ENCODE peak calls at places on chromosomes 16 and 17, in four cellular contexts. One of them, this sample, is unnamed.

GRCh38 chr16:7400117-7400890 is 67.7 kb downstream of the RBFOX1 start:
- DNase-seq in H1: no peak
- DNase-seq in HepG2: no peak
- DNase-seq in GM12878: no peak
- DNase-seq in this sample: no peak

GRCh38 chr17:6610011-6610410 is 30.5 kb downstream of the KIAA0753 start:
- DNase-seq in GM12878: no peak
- DNase-seq in H1: no peak
- DNase-seq in HepG2: no peak
- DNase-seq in this sample: no peak

GRCh38 chr16:85328665-85329058 is 216.4 kb upstream of the CIBAR2 start:
- DNase-seq in GM12878: no peak
- DNase-seq in H1: no peak
- DNase-seq in HepG2: no peak
- DNase-seq in this sample: no peak

GRCh38 chr16:66927012-66927436 is 1.7 kb upstream of the RRAD start:
- DNase-seq in H1: no peak
- DNase-seq in GM12878: no peak
- DNase-seq in HepG2: peak
- DNase-seq in this sample: peak

GRCh38 chr16:83771306-83771942 is 36.4 kb upstream of the HSBP1 start:
- DNase-seq in HepG2: no peak
- DNase-seq in GM12878: no peak
- DNase-seq in H1: no peak
- DNase-seq in this sample: no peak

GRCh38 chr17:41304091-41304490 is 1.4 kb upstream of the KRTAP29-1 start:
- DNase-seq in H1: no peak
- DNase-seq in HepG2: no peak
- DNase-seq in GM12878: no peak
- DNase-seq in this sample: no peak

GRCh38 chr16:9159839-9160550 is 68.6 kb downstream of the HAPSTR1 start:
- DNase-seq in H1: peak
- DNase-seq in GM12878: peak
- DNase-seq in HepG2: peak
- DNase-seq in this sample: peak

GRCh38 chr17:51231999-51232398 is 27.9 kb downstream of the MBTD1 start:
- DNase-seq in H1: no peak
- DNase-seq in HepG2: no peak
- DNase-seq in GM12878: no peak
- DNase-seq in this sample: no peak

GRCh38 chr16:50960517-50961202 is 190.4 kb downstream of the SALL1 start:
- DNase-seq in H1: no peak
- DNase-seq in GM12878: no peak
- DNase-seq in HepG2: no peak
- DNase-seq in this sample: no peak

GRCh38 chr17:36921131-36921851 is 16.0 kb upstream of the LHX1 start:
- DNase-seq in H1: no peak
- DNase-seq in HepG2: peak
- DNase-seq in GM12878: no peak
- DNase-seq in this sample: peak

GRCh38 chr17:60528828-60529227 is 2.8 kb upstream of the APPBP2 start:
- DNase-seq in H1: no peak
- DNase-seq in GM12878: no peak
- DNase-seq in HepG2: no peak
- DNase-seq in this sample: no peak

GRCh38 chr16:67847064-67847861 is at the start of gene CENPT:
- DNase-seq in GM12878: no peak
- DNase-seq in HepG2: peak
- DNase-seq in H1: no peak
- DNase-seq in this sample: peak

GRCh38 chr17:7886227-7887037 is 2.2 kb upstream of the CHD3 start:
- DNase-seq in H1: no peak
- DNase-seq in HepG2: no peak
- DNase-seq in GM12878: no peak
- DNase-seq in this sample: peak

GRCh38 chr17:41647038-41647813 is 22.9 kb upstream of the KRT17 start:
- DNase-seq in GM12878: no peak
- DNase-seq in HepG2: no peak
- DNase-seq in H1: no peak
- DNase-seq in this sample: peak

GRCh38 chr17:57104461-57105175 is 19.6 kb downstream of the AKAP1 start:
- DNase-seq in H1: no peak
- DNase-seq in GM12878: no peak
- DNase-seq in HepG2: no peak
- DNase-seq in this sample: no peak

GRCh38 chr17:29091591-29092291 is 48.8 kb downstream of the PIPOX start:
- DNase-seq in GM12878: no peak
- DNase-seq in H1: no peak
- DNase-seq in HepG2: no peak
- DNase-seq in this sample: no peak

GRCh38 chr17:10845388-10845751 is 7.5 kb upstream of the PIRT start:
- DNase-seq in HepG2: no peak
- DNase-seq in GM12878: no peak
- DNase-seq in H1: no peak
- DNase-seq in this sample: no peak

GRCh38 chr17:2077040-2077439 is 22.1 kb downstream of the HIC1 start:
- DNase-seq in GM12878: no peak
- DNase-seq in HepG2: no peak
- DNase-seq in H1: no peak
- DNase-seq in this sample: no peak

GRCh38 chr17:66605561-66605960 is 229.4 kb upstream of the CACNG5 start:
- DNase-seq in H1: no peak
- DNase-seq in HepG2: no peak
- DNase-seq in GM12878: no peak
- DNase-seq in this sample: no peak

GRCh38 chr17:73620414-73620813 is 23.8 kb downstream of the SDK2 start:
- DNase-seq in HepG2: no peak
- DNase-seq in GM12878: no peak
- DNase-seq in H1: no peak
- DNase-seq in this sample: no peak

GRCh38 chr17:18028684-18029540 is 10.1 kb downstream of the ATPAF2 start:
- DNase-seq in HepG2: no peak
- DNase-seq in H1: no peak
- DNase-seq in GM12878: no peak
- DNase-seq in this sample: no peak

GRCh38 chr17:83143817-83144231 is 64.4 kb downstream of the METRNL start:
- DNase-seq in GM12878: no peak
- DNase-seq in H1: no peak
- DNase-seq in HepG2: no peak
- DNase-seq in this sample: no peak

GRCh38 chr17:35733366-35733765 is 1.9 kb downstream of the RASL10B start:
- DNase-seq in HepG2: no peak
- DNase-seq in GM12878: no peak
- DNase-seq in H1: no peak
- DNase-seq in this sample: no peak

GRCh38 chr17:773467-774319 is 8.4 kb downstream of the GLOD4 start:
- DNase-seq in GM12878: peak
- DNase-seq in H1: no peak
- DNase-seq in HepG2: no peak
- DNase-seq in this sample: no peak
- TF ChIP-seq CHD2 in GM12878: no peak
- TF ChIP-seq CHD2 in H1: no peak
- TF ChIP-seq CHD2 in HepG2: no peak
- TF ChIP-seq CHD2 in this sample: no peak

GRCh38 chr17:4449736-4450135 is 16.0 kb downstream of the SPNS3 start:
- DNase-seq in GM12878: no peak
- DNase-seq in HepG2: no peak
- DNase-seq in H1: no peak
- DNase-seq in this sample: no peak
- H3K27ac ChIP-seq in GM12878: no peak
- H3K27ac ChIP-seq in HepG2: no peak
- H3K27ac ChIP-seq in H1: no peak
- H3K27ac ChIP-seq in this sample: no peak

GRCh38 chr16:30698139-30698815 is 694 bp upstream of the SRCAP start:
- DNase-seq in H1: peak
- DNase-seq in HepG2: peak
- DNase-seq in GM12878: peak
- DNase-seq in this sample: peak

GRCh38 chr16:30699615-30700099 is 686 bp downstream of the SRCAP start:
- DNase-seq in HepG2: no peak
- DNase-seq in GM12878: no peak
- DNase-seq in H1: no peak
- DNase-seq in this sample: no peak

GRCh38 chr16:30700491-30700890 is 1.5 kb downstream of the SRCAP start:
- DNase-seq in HepG2: no peak
- DNase-seq in H1: no peak
- DNase-seq in GM12878: no peak
- DNase-seq in this sample: no peak

GRCh38 chr16:30698816-30699614 is at the start of gene SRCAP:
- DNase-seq in HepG2: peak
- DNase-seq in H1: no peak
- DNase-seq in GM12878: peak
- DNase-seq in this sample: peak

GRCh38 chr16:30700971-30701370 is 2.0 kb downstream of the SRCAP start:
- DNase-seq in H1: no peak
- DNase-seq in GM12878: no peak
- DNase-seq in HepG2: no peak
- DNase-seq in this sample: no peak
- TF ChIP-seq POLR2A in H1: no peak
- TF ChIP-seq POLR2A in GM12878: no peak
- TF ChIP-seq POLR2A in HepG2: no peak
- TF ChIP-seq POLR2A in this sample: no peak

GRCh38 chr17:69539781-69540319 is 125.4 kb downstream of the MAP2K6 start:
- DNase-seq in GM12878: no peak
- DNase-seq in HepG2: no peak
- DNase-seq in H1: no peak
- DNase-seq in this sample: peak
- TF ChIP-seq CHD2 in GM12878: no peak
- TF ChIP-seq CHD2 in HepG2: no peak
- TF ChIP-seq CHD2 in H1: no peak
- TF ChIP-seq CHD2 in this sample: no peak

DNA sequence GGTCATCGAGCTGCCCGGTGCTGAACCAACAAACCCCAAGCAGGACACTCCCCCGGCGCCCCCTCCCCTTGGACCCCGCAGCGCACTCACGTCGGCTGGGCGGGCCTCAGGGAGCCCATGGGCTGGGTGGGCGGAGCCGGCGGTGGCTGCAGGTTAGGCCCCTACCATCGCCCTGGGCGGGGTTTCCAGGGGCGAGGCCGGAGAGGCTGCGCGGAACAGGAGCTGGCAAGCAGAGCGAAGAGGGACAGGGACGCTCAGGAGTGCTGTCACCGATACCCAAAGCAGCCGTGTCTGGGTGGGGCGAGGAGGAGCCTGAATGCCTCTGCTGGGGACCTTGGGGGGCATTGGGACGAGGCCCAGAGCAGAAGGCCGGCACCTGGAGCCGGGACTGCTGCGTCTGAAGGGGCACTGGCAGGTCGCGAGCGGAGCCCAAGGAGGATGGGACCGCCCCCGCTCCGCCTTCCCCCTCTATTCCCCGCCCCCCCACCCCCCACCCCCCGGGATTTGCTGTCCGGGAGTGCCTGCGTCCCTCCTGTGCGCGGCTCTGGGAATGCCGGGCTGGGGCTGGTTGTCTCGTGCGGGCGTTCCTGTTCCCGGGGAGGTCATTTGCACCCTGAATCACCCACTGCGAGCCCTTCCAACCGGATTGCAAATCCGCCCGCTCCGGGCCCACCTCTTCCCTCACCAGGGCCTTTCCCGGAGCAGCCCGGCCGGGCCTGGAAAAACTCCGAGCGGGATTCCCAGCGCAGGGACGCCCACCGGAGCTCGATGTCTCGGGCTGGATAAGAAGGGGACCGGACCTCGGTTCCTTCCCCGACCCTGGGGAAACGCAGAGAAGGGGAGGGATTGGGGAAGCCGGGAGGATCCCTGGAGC is 902 bp downstream of the ARHGAP27 start:
- DNase-seq in HepG2: peak
- DNase-seq in GM12878: no peak
- DNase-seq in H1: peak
- DNase-seq in this sample: peak
- H3K27ac ChIP-seq in HepG2: no peak
- H3K27ac ChIP-seq in GM12878: peak
- H3K27ac ChIP-seq in H1: no peak
- H3K27ac ChIP-seq in this sample: peak

This sample was measured in A549.